ENCODE peak calls at places on chromosomes 1 and 21, in six cellular contexts. I is H1, V is IMR-90, F is H9, Y is trophoblast cell, D is mesenchymal stem cell. H is an unnamed sample. For H3K79me1, the result is how much of the 10 kb centered on the place peaks cover.

GRCh38 chr1:110542730-110543129 is 23.8 kb upstream of the KCNA10 start:
- DNase-seq in I (no peak), V (peak), F (no peak), Y (peak), D (peak), H (peak)

GRCh38 chr21:45826733-45827692 is 154.6 kb upstream of the COL6A1 start:
- DNase-seq in I (no peak), V (no peak), F (no peak), Y (no peak), D (no peak), H (no peak)

GRCh38 chr21:45030637-45031218 is 43.7 kb upstream of the ADARB1 start:
- DNase-seq in I (peak), V (no peak), F (peak), Y (no peak), D (peak), H (no peak)

GRCh38 chr1:235017719-235018118 is 110.9 kb downstream of the TOMM20 start:
- DNase-seq in I (no peak), V (peak), F (no peak), Y (no peak), D (peak), H (no peak)

GRCh38 chr21:44967082-44968047 is 27.5 kb downstream of the SLX9 start:
- DNase-seq in I (no peak), V (no peak), F (no peak), Y (no peak), D (no peak), H (no peak)

GRCh38 chr1:176903474-176903873 is 261.0 kb downstream of the ASTN1 start:
- DNase-seq in I (no peak), V (peak), F (no peak), Y (no peak), D (no peak), H (no peak)

GRCh38 chr1:2314803-2315710 is 76.3 kb downstream of the MORN1 start:
- DNase-seq in I (peak), V (peak), F (peak), Y (no peak), D (peak), H (peak)

GRCh38 chr1:207868769-207869721 is 41.9 kb downstream of the CD34 start:
- DNase-seq in I (peak), V (peak), F (peak), Y (peak), D (peak), H (peak)

GRCh38 chr1:7339953-7340352 is 431.1 kb upstream of the VAMP3 start:
- DNase-seq in I (no peak), V (peak), F (no peak), Y (no peak), D (peak), H (no peak)

GRCh38 chr1:15023976-15024375 is 129.6 kb upstream of the TMEM51 start:
- DNase-seq in I (no peak), V (no peak), F (no peak), Y (no peak), D (no peak), H (no peak)

GRCh38 chr1:23664837-23665795 is 26.5 kb upstream of the RPL11 start:
- DNase-seq in I (no peak), V (no peak), F (no peak), Y (no peak), D (peak), H (no peak)
- H2AK5ac ChIP-seq in I (no peak), V (no peak), F (no peak), Y (no peak), D (no peak), H (no peak)

GRCh38 chr1:22379566-22379965 is 72.1 kb upstream of the ZBTB40 start:
- DNase-seq in I (no peak), V (no peak), F (no peak), Y (no peak), D (no peak), H (no peak)
- H4K91ac ChIP-seq in I (no peak), V (no peak), F (no peak), Y (no peak), D (no peak), H (no peak)

DNA sequence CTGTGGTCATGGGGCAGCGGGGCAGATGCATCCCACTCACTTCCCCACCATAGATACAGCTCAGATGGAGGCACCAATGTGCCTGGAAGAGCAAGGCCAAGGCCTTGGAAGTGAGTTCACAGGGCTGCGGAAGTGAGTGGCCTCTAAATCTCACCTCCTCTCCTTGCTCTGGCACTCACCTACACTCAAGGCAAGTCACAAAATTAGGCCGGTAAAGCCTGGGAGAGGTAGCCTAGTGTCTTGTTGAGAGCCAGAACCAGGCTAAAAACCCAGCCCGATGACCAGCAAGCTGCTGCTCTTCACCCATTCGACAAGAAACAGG is 57.5 kb downstream of the SSBP3 start:
- DNase-seq in I (no peak), V (no peak), F (no peak), Y (no peak), D (no peak), H (no peak)
- H3K79me1 ChIP-seq in I (under half), V (half or more), F (under half), Y (under half), D (under half), H (under half)

GRCh38 chr1:42165511-42166210 is 1.1 kb upstream of the GUCA2A start:
- DNase-seq in I (no peak), V (peak), F (no peak), Y (peak), D (peak), H (no peak)

GRCh38 chr1:42168397-42168682 is 3.8 kb upstream of the GUCA2A start:
- DNase-seq in I (peak), V (no peak), F (no peak), Y (no peak), D (no peak), H (no peak)

GRCh38 chr1:42164551-42165420 is at the start of gene GUCA2A:
- DNase-seq in I (no peak), V (no peak), F (no peak), Y (peak), D (no peak), H (no peak)

GRCh38 chr1:42168798-42169197 is 4.3 kb upstream of the GUCA2A start:
- DNase-seq in I (peak), V (no peak), F (no peak), Y (no peak), D (no peak), H (no peak)

GRCh38 chr1:42167611-42168396 is 3.3 kb upstream of the GUCA2A start:
- DNase-seq in I (no peak), V (no peak), F (no peak), Y (peak), D (no peak), H (no peak)
- H2AK5ac ChIP-seq in I (peak), V (no peak), F (no peak), Y (no peak), D (no peak), H (peak)